ENCODE peak calls at places on chromosome 15, in six cellular contexts. L is K562, J is endothelial cell of umbilical vein, T is H9, V is fibroblast of lung, D is kidney. W is an unnamed sample.

GRCh38 chr15:98547741-98548166 is 100.6 kb upstream of the IGF1R start:
- DNase-seq in L (no peak), J (no peak), T (peak; percentile 48), V (peak; percentile 83), D (peak; percentile 73), W (peak; percentile 79)

GRCh38 chr15:69096197-69096596 is 64.2 kb upstream of the GLCE start:
- DNase-seq in L (no peak), J (no peak), T (no peak), V (no peak), D (no peak), W (no peak)

GRCh38 chr15:41661078-41661528 is 898 bp downstream of the MGA start:
- DNase-seq in L (peak; percentile 20), J (no peak), T (no peak), V (no peak), D (no peak), W (no peak)

GRCh38 chr15:58504674-58505234 is 73.0 kb downstream of the LIPC start:
- DNase-seq in L (no peak), J (no peak), T (no peak), V (no peak), D (no peak), W (no peak)

GRCh38 chr15:45200799-45201556 is 13.2 kb upstream of the SHF start:
- DNase-seq in L (peak; percentile 63), J (peak; percentile 81), T (peak; percentile 86), V (peak; percentile 86), D (peak; percentile 92), W (peak; percentile 95)

GRCh38 chr15:30962079-30962478 is 29.3 kb downstream of the MTMR10 start:
- DNase-seq in L (no peak), J (no peak), T (no peak), V (no peak), D (no peak), W (no peak)

GRCh38 chr15:73079570-73079969 is 27.3 kb downstream of the NEO1 start:
- DNase-seq in L (no peak), J (peak; percentile 83), T (no peak), V (no peak), D (no peak), W (no peak)

GRCh38 chr15:31235298-31236183 is 91.1 kb upstream of the KLF13 start:
- DNase-seq in L (no peak), J (no peak), T (no peak), V (peak; percentile 44), D (peak; percentile 82), W (no peak)

GRCh38 chr15:60520825-60521368 is 42.0 kb upstream of the ICE2 start:
- DNase-seq in L (peak; percentile 52), J (peak; percentile 78), T (peak; percentile 71), V (peak; percentile 76), D (no peak), W (peak; percentile 91)

GRCh38 chr15:91948001-91948608 is 94.6 kb downstream of the SLCO3A1 start:
- DNase-seq in L (no peak), J (no peak), T (peak; percentile 67), V (peak; percentile 16), D (peak; percentile 72), W (peak; percentile 82)

GRCh38 chr15:60973637-60974415 is 255.3 kb downstream of the RORA start:
- DNase-seq in L (no peak), J (peak; percentile 69), T (no peak), V (peak; percentile 32), D (no peak), W (peak; percentile 59)

GRCh38 chr15:92429378-92430066 is 35.8 kb downstream of the ST8SIA2 start:
- DNase-seq in L (peak; percentile 53), J (peak; percentile 3), T (no peak), V (peak; percentile 71), D (no peak), W (peak; percentile 78)

GRCh38 chr15:56757884-56758283 is 24.6 kb upstream of the ZNF280D start:
- DNase-seq in L (no peak), J (no peak), T (no peak), V (no peak), D (no peak), W (no peak)

GRCh38 chr15:38251726-38252480 is 733 bp upstream of the SPRED1 start:
- DNase-seq in L (peak; percentile 82), J (peak; percentile 95), T (peak; percentile 95), V (peak; percentile 100), D (peak; percentile 96), W (peak; percentile 97)

GRCh38 chr15:68820205-68820588 is 498 bp downstream of the ANP32A start:
- DNase-seq in L (no peak), J (peak; percentile 39), T (no peak), V (no peak), D (peak; percentile 86), W (peak; percentile 67)

GRCh38 chr15:59377940-59378339 is 5.3 kb upstream of the MYO1E start:
- DNase-seq in L (no peak), J (no peak), T (no peak), V (no peak), D (no peak), W (no peak)

GRCh38 chr15:90838066-90838465 is 30.3 kb upstream of the FURIN start:
- DNase-seq in L (no peak), J (no peak), T (no peak), V (no peak), D (no peak), W (no peak)

GRCh38 chr15:42349178-42349577 is 10.1 kb upstream of the CAPN3 start:
- DNase-seq in L (no peak), J (no peak), T (no peak), V (no peak), D (no peak), W (no peak)

GRCh38 chr15:98904466-98905048 is 103.0 kb downstream of the PGPEP1L start:
- DNase-seq in L (peak; percentile 51), J (peak; percentile 53), T (peak; percentile 58), V (peak; percentile 71), D (no peak), W (peak; percentile 83)

GRCh38 chr15:101088788-101089578 is 162.9 kb downstream of the CHSY1 start:
- DNase-seq in L (peak; percentile 77), J (peak; percentile 47), T (peak; percentile 80), V (peak; percentile 41), D (peak; percentile 87), W (peak; percentile 92)

GRCh38 chr15:34239151-34239761 is 14.4 kb downstream of the EMC4 start:
- DNase-seq in L (no peak), J (peak; percentile 78), T (no peak), V (peak; percentile 74), D (no peak), W (no peak)

GRCh38 chr15:88376574-88377174 is 90.5 kb downstream of the MRPL46 start:
- DNase-seq in L (no peak), J (no peak), T (no peak), V (peak; percentile 23), D (no peak), W (no peak)

GRCh38 chr15:81049835-81050234 is 49.1 kb downstream of the TLNRD1 start:
- DNase-seq in L (no peak), J (no peak), T (no peak), V (no peak), D (no peak), W (no peak)
- H3K4me1 ChIP-seq in L (no peaks in the 10 kb centered on the region), J (no peaks in the 10 kb centered on the region), T (no peaks in the 10 kb centered on the region), V (no peaks in the 10 kb centered on the region), D (no peaks in the 10 kb centered on the region), W (no peaks in the 10 kb centered on the region)

GRCh38 chr15:40306371-40306770 is 1.4 kb downstream of the PLCB2 start:
- DNase-seq in L (no peak), J (no peak), T (no peak), V (no peak), D (no peak), W (no peak)
- H3K9ac ChIP-seq in L (no peak overlapping the region), J (no peak overlapping the region), T (no peak overlapping the region), V (no peak overlapping the region), D (no peak overlapping the region), W (no peak overlapping the region)

GRCh38 chr15:79028411-79028964 is 62.1 kb downstream of the RASGRF1 start:
- DNase-seq in L (peak; percentile 71), J (peak; percentile 31), T (peak; percentile 67), V (peak; percentile 24), D (peak; percentile 17), W (peak; percentile 91)
- TF ChIP-seq CTCF in L (peak; percentile 89), J (peak; percentile 78), T (peak; percentile 91), V (peak; percentile 81), D (peak; percentile 80), W (peak; percentile 90)

GRCh38 chr15:39494462-39494861 is 86.4 kb upstream of the THBS1 start:
- DNase-seq in L (no peak), J (no peak), T (no peak), V (no peak), D (no peak), W (no peak)

GRCh38 chr15:39497759-39498565 is 82.9 kb upstream of the THBS1 start:
- DNase-seq in L (no peak), J (no peak), T (no peak), V (no peak), D (no peak), W (no peak)

GRCh38 chr15:39493393-39494067 is 87.3 kb upstream of the THBS1 start:
- DNase-seq in L (no peak), J (no peak), T (no peak), V (no peak), D (no peak), W (no peak)

GRCh38 chr15:39497016-39497758 is 83.7 kb upstream of the THBS1 start:
- DNase-seq in L (no peak), J (no peak), T (no peak), V (no peak), D (no peak), W (no peak)

GRCh38 chr15:39495871-39496459 is 84.9 kb upstream of the THBS1 start:
- DNase-seq in L (no peak), J (no peak), T (no peak), V (peak; percentile 9), D (no peak), W (no peak)
- H3K4me1 ChIP-seq in L (no peaks in the 10 kb centered on the region), J (no peaks in the 10 kb centered on the region), T (no peaks in the 10 kb centered on the region), V (peaks cover 4% of the 10 kb centered on the region), D (peaks cover 3% of the 10 kb centered on the region), W (no peaks in the 10 kb centered on the region)

GRCh38 chr15:67103869-67104268 is 38.5 kb downstream of the SMAD3 start:
- DNase-seq in L (no peak), J (peak; percentile 87), T (no peak), V (no peak), D (no peak), W (no peak)
- H3K9ac ChIP-seq in L (no peak overlapping the region), J (peak overlapping the region; percentile 74), T (no peak overlapping the region), V (no peak overlapping the region), D (no peak overlapping the region), W (no peak overlapping the region)

DNA sequence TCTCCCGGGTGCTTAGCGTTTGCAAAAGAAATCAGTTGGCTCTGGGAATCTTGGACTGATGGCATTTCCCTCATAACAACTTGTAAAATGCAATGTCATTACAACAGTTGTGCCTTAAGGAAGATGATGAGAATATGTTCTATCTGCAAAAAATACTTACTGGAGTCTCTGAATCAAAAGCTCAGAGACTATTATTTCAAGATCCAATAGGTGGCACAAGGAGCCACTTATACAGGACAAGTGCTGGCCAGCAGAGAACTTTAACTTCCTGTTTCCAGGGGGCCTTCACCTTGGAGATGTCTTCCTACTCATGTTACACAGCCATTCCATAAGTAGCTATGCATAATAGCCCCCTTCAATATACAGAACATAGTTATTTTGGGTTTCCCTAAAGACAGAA is 8.9 kb upstream of the RPS27L start:
- DNase-seq in L (no peak), J (no peak), T (no peak), V (no peak), D (no peak), W (no peak)
- TF ChIP-seq CTCF in L (peak; percentile 23), J (no peak), T (peak; percentile 15), V (no peak), D (peak; percentile 8), W (no peak)